ENCODE peak calls at places on chromosomes 12 and 14, in eight cellular contexts. One of them, this sample, is unnamed.

GRCh38 chr14:87149583-87150354 is 843.2 kb downstream of the GALC start:
- DNase-seq in transverse colon: no peak
- DNase-seq in GM23338: peak; percentile 97
- DNase-seq in HL-60: no peak
- DNase-seq in sigmoid colon: no peak
- DNase-seq in vagina: no peak
- DNase-seq in spleen: no peak
- DNase-seq in SK-N-SH: no peak
- DNase-seq in this sample: no peak

GRCh38 chr12:121800694-121801600 is 2.9 kb upstream of the SETD1B start:
- DNase-seq in vagina: no peak
- DNase-seq in HL-60: no peak
- DNase-seq in SK-N-SH: peak; percentile 62
- DNase-seq in transverse colon: peak; percentile 85
- DNase-seq in sigmoid colon: peak; percentile 93
- DNase-seq in spleen: peak; percentile 95
- DNase-seq in GM23338: peak; percentile 79
- DNase-seq in this sample: peak; percentile 84

GRCh38 chr14:101707285-101707842 is 54.1 kb upstream of the PPP2R5C start:
- DNase-seq in spleen: no peak
- DNase-seq in HL-60: no peak
- DNase-seq in vagina: no peak
- DNase-seq in sigmoid colon: no peak
- DNase-seq in GM23338: peak; percentile 91
- DNase-seq in transverse colon: peak; percentile 58
- DNase-seq in SK-N-SH: peak; percentile 83
- DNase-seq in this sample: peak; percentile 40

GRCh38 chr14:101361044-101361443 is 200.3 kb upstream of the DIO3 start:
- DNase-seq in sigmoid colon: peak; percentile 75
- DNase-seq in HL-60: peak; percentile 6
- DNase-seq in SK-N-SH: no peak
- DNase-seq in vagina: peak; percentile 93
- DNase-seq in spleen: peak; percentile 80
- DNase-seq in GM23338: no peak
- DNase-seq in transverse colon: no peak
- DNase-seq in this sample: peak; percentile 16

GRCh38 chr14:58171090-58171489 is 19.1 kb upstream of the ARMH4 start:
- DNase-seq in sigmoid colon: peak; percentile 74
- DNase-seq in SK-N-SH: peak; percentile 70
- DNase-seq in GM23338: peak; percentile 94
- DNase-seq in transverse colon: peak; percentile 76
- DNase-seq in HL-60: peak; percentile 24
- DNase-seq in vagina: no peak
- DNase-seq in spleen: no peak
- DNase-seq in this sample: peak; percentile 78

GRCh38 chr14:27845902-27846301 is 920.7 kb upstream of the FOXG1 start:
- DNase-seq in GM23338: no peak
- DNase-seq in transverse colon: no peak
- DNase-seq in vagina: no peak
- DNase-seq in sigmoid colon: no peak
- DNase-seq in spleen: peak; percentile 27
- DNase-seq in HL-60: no peak
- DNase-seq in SK-N-SH: no peak
- DNase-seq in this sample: no peak

GRCh38 chr12:76030378-76031080 is 1.0 kb downstream of the PHLDA1 start:
- DNase-seq in GM23338: peak; percentile 46
- DNase-seq in vagina: peak; percentile 87
- DNase-seq in HL-60: no peak
- DNase-seq in SK-N-SH: peak; percentile 67
- DNase-seq in spleen: peak; percentile 88
- DNase-seq in transverse colon: peak; percentile 24
- DNase-seq in sigmoid colon: peak; percentile 77
- DNase-seq in this sample: no peak

GRCh38 chr12:64780220-64780530 is 21.0 kb upstream of the GNS start:
- DNase-seq in transverse colon: no peak
- DNase-seq in HL-60: no peak
- DNase-seq in vagina: no peak
- DNase-seq in GM23338: no peak
- DNase-seq in sigmoid colon: no peak
- DNase-seq in SK-N-SH: no peak
- DNase-seq in spleen: no peak
- DNase-seq in this sample: no peak

GRCh38 chr12:27220057-27220987 is 23.8 kb upstream of the STK38L start:
- DNase-seq in vagina: no peak
- DNase-seq in spleen: no peak
- DNase-seq in GM23338: no peak
- DNase-seq in sigmoid colon: no peak
- DNase-seq in transverse colon: no peak
- DNase-seq in HL-60: no peak
- DNase-seq in SK-N-SH: no peak
- DNase-seq in this sample: no peak

GRCh38 chr12:24759155-24759554 is 189.7 kb downstream of the BCAT1 start:
- DNase-seq in spleen: no peak
- DNase-seq in SK-N-SH: no peak
- DNase-seq in HL-60: no peak
- DNase-seq in transverse colon: no peak
- DNase-seq in sigmoid colon: no peak
- DNase-seq in vagina: no peak
- DNase-seq in GM23338: no peak
- DNase-seq in this sample: no peak

GRCh38 chr12:109278912-109279311 is 30.2 kb downstream of the FOXN4 start:
- DNase-seq in vagina: no peak
- DNase-seq in GM23338: no peak
- DNase-seq in sigmoid colon: no peak
- DNase-seq in HL-60: no peak
- DNase-seq in transverse colon: no peak
- DNase-seq in spleen: no peak
- DNase-seq in SK-N-SH: no peak
- DNase-seq in this sample: no peak
- TF ChIP-seq POLR2AphosphoS5 in vagina: no peak
- TF ChIP-seq POLR2AphosphoS5 in GM23338: no peak
- TF ChIP-seq POLR2AphosphoS5 in sigmoid colon: no peak
- TF ChIP-seq POLR2AphosphoS5 in HL-60: no peak
- TF ChIP-seq POLR2AphosphoS5 in transverse colon: no peak
- TF ChIP-seq POLR2AphosphoS5 in spleen: no peak
- TF ChIP-seq POLR2AphosphoS5 in SK-N-SH: no peak
- TF ChIP-seq POLR2AphosphoS5 in this sample: no peak

GRCh38 chr12:288687-289086 is 26.1 kb upstream of the SLC6A13 start:
- DNase-seq in transverse colon: no peak
- DNase-seq in HL-60: no peak
- DNase-seq in sigmoid colon: no peak
- DNase-seq in GM23338: no peak
- DNase-seq in SK-N-SH: no peak
- DNase-seq in spleen: no peak
- DNase-seq in vagina: no peak
- DNase-seq in this sample: no peak

GRCh38 chr12:291153-291723 is 28.6 kb upstream of the SLC6A13 start:
- DNase-seq in HL-60: no peak
- DNase-seq in transverse colon: no peak
- DNase-seq in sigmoid colon: no peak
- DNase-seq in spleen: no peak
- DNase-seq in SK-N-SH: no peak
- DNase-seq in GM23338: no peak
- DNase-seq in vagina: no peak
- DNase-seq in this sample: no peak

GRCh38 chr12:292186-292585 is 29.6 kb upstream of the SLC6A13 start:
- DNase-seq in spleen: no peak
- DNase-seq in SK-N-SH: no peak
- DNase-seq in HL-60: no peak
- DNase-seq in vagina: no peak
- DNase-seq in sigmoid colon: no peak
- DNase-seq in transverse colon: no peak
- DNase-seq in GM23338: no peak
- DNase-seq in this sample: no peak

GRCh38 chr12:286531-287300 is 24.1 kb upstream of the SLC6A13 start:
- DNase-seq in GM23338: no peak
- DNase-seq in SK-N-SH: no peak
- DNase-seq in vagina: no peak
- DNase-seq in HL-60: no peak
- DNase-seq in transverse colon: no peak
- DNase-seq in sigmoid colon: no peak
- DNase-seq in spleen: no peak
- DNase-seq in this sample: no peak
- H3K27me3 ChIP-seq in GM23338: no peaks in the 10 kb centered on the region
- H3K27me3 ChIP-seq in SK-N-SH: no peaks in the 10 kb centered on the region
- H3K27me3 ChIP-seq in vagina: no peaks in the 10 kb centered on the region
- H3K27me3 ChIP-seq in HL-60: no peaks in the 10 kb centered on the region
- H3K27me3 ChIP-seq in transverse colon: no peaks in the 10 kb centered on the region
- H3K27me3 ChIP-seq in sigmoid colon: no peaks in the 10 kb centered on the region
- H3K27me3 ChIP-seq in spleen: no peaks in the 10 kb centered on the region
- H3K27me3 ChIP-seq in this sample: no peaks in the 10 kb centered on the region

GRCh38 chr12:46369095-46369473 is 3.5 kb downstream of the SLC38A2 start:
- DNase-seq in sigmoid colon: no peak
- DNase-seq in vagina: no peak
- DNase-seq in transverse colon: no peak
- DNase-seq in SK-N-SH: no peak
- DNase-seq in HL-60: no peak
- DNase-seq in GM23338: no peak
- DNase-seq in spleen: no peak
- DNase-seq in this sample: no peak
- H3K4me3 ChIP-seq in sigmoid colon: peak overlapping the region; percentile 64
- H3K4me3 ChIP-seq in vagina: peak overlapping the region; percentile 76
- H3K4me3 ChIP-seq in transverse colon: peak overlapping the region; percentile 96
- H3K4me3 ChIP-seq in SK-N-SH: peak overlapping the region; percentile 82
- H3K4me3 ChIP-seq in HL-60: no peak overlapping the region
- H3K4me3 ChIP-seq in GM23338: peak overlapping the region; percentile 83
- H3K4me3 ChIP-seq in spleen: no peak overlapping the region
- H3K4me3 ChIP-seq in this sample: peak overlapping the region; percentile 89

DNA sequence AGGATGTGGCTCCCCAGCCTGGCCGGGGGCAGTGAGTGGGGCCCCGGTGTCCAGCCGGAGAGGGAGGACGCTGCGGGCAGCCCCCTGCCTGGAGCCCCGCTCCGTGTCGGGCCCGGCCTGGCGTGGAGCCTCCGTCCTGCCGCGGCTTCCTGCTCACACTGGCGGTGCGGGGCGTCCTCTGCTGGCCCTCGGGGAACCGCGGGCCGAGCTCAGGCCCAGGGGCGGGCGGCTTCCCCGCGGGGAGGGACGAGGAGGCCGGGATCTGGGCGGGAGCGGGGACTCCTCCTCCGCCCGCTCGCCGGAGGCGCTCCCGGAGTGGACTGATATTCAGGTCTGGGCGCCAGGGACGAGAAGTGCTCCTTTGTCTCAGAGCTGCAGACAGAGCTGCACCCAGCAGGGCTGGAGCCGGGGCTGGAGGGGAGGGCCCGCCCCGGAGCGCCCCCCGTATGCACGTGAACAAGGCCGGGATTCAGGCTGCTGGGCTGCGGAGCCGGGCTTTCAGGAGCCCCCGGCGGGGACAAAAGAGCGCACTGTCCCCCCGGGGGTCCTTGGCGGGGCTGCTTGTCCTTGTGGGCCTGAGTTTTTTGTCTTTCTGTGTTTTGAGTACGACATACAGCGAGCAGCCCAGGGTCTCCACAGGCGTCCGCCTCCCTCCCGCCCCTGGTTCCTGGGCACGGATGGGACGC is 2.3 kb downstream of the MMP17 start:
- DNase-seq in transverse colon: peak; percentile 62
- DNase-seq in SK-N-SH: peak; percentile 87
- DNase-seq in GM23338: peak; percentile 68
- DNase-seq in sigmoid colon: peak; percentile 92
- DNase-seq in spleen: peak; percentile 94
- DNase-seq in vagina: no peak
- DNase-seq in HL-60: peak; percentile 62
- DNase-seq in this sample: peak; percentile 50
- TF ChIP-seq POLR2AphosphoS5 in transverse colon: peak; percentile 11
- TF ChIP-seq POLR2AphosphoS5 in SK-N-SH: peak; percentile 48
- TF ChIP-seq POLR2AphosphoS5 in GM23338: no peak
- TF ChIP-seq POLR2AphosphoS5 in sigmoid colon: no peak
- TF ChIP-seq POLR2AphosphoS5 in spleen: peak; percentile 73
- TF ChIP-seq POLR2AphosphoS5 in vagina: no peak
- TF ChIP-seq POLR2AphosphoS5 in HL-60: no peak
- TF ChIP-seq POLR2AphosphoS5 in this sample: no peak

DNA sequence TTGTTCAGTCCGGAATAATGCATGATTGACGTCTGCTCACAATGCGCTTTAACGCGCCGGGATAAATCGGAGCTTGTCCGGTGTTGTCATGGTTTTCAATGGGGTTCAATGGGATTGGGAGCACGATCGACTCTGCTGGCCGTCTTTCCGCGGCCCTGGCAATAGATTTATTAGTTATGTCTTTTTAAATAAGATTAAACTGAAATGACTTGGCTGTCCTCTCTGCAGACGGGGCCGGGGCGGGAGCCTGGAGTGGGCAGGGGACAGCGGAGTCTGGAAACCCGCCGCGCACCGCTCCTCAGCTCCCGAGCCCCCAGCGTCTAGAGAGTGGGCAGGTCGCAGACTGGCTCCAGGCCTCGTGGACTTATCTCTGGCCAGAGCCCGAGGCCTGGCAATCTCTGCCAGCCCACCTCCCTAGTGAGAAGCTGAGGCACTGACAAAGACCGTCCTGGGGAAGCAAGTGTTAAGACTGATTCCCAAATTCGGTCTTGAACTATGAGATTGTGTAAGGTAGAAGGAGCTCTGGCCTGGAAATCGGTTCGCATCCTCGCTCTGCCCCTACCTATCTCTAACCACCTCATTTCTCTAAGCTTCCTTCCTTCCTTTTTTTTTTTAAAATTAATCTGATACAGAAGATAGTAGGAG is 1.9 kb upstream of the NKX2-8 start:
- DNase-seq in vagina: no peak
- DNase-seq in SK-N-SH: peak; percentile 5
- DNase-seq in GM23338: no peak
- DNase-seq in transverse colon: no peak
- DNase-seq in HL-60: no peak
- DNase-seq in sigmoid colon: no peak
- DNase-seq in spleen: no peak
- DNase-seq in this sample: no peak
- H3K27me3 ChIP-seq in vagina: no peaks in the 10 kb centered on the region
- H3K27me3 ChIP-seq in SK-N-SH: peaks cover 65% of the 10 kb centered on the region
- H3K27me3 ChIP-seq in GM23338: peaks cover 100% of the 10 kb centered on the region
- H3K27me3 ChIP-seq in transverse colon: peaks cover 100% of the 10 kb centered on the region
- H3K27me3 ChIP-seq in HL-60: peaks cover 80% of the 10 kb centered on the region
- H3K27me3 ChIP-seq in sigmoid colon: peaks cover 56% of the 10 kb centered on the region
- H3K27me3 ChIP-seq in spleen: peaks cover 88% of the 10 kb centered on the region
- H3K27me3 ChIP-seq in this sample: no peaks in the 10 kb centered on the region

GRCh38 chr12:128114485-128114884 is 152.5 kb upstream of the TMEM132C start:
- DNase-seq in vagina: no peak
- DNase-seq in sigmoid colon: no peak
- DNase-seq in transverse colon: no peak
- DNase-seq in GM23338: no peak
- DNase-seq in spleen: no peak
- DNase-seq in SK-N-SH: no peak
- DNase-seq in HL-60: no peak
- DNase-seq in this sample: no peak

GRCh38 chr12:128109636-128110035 is 157.3 kb upstream of the TMEM132C start:
- DNase-seq in SK-N-SH: no peak
- DNase-seq in vagina: peak; percentile 29
- DNase-seq in sigmoid colon: no peak
- DNase-seq in GM23338: no peak
- DNase-seq in transverse colon: no peak
- DNase-seq in spleen: no peak
- DNase-seq in HL-60: no peak
- DNase-seq in this sample: no peak

GRCh38 chr12:128111333-128111732 is 155.6 kb upstream of the TMEM132C start:
- DNase-seq in sigmoid colon: no peak
- DNase-seq in spleen: no peak
- DNase-seq in SK-N-SH: no peak
- DNase-seq in transverse colon: no peak
- DNase-seq in GM23338: no peak
- DNase-seq in vagina: no peak
- DNase-seq in HL-60: no peak
- DNase-seq in this sample: no peak

GRCh38 chr12:128111951-128112350 is 155.0 kb upstream of the TMEM132C start:
- DNase-seq in spleen: no peak
- DNase-seq in HL-60: no peak
- DNase-seq in transverse colon: no peak
- DNase-seq in vagina: no peak
- DNase-seq in SK-N-SH: no peak
- DNase-seq in GM23338: no peak
- DNase-seq in sigmoid colon: no peak
- DNase-seq in this sample: no peak

GRCh38 chr12:128109236-128109635 is 157.7 kb upstream of the TMEM132C start:
- DNase-seq in SK-N-SH: no peak
- DNase-seq in transverse colon: no peak
- DNase-seq in spleen: no peak
- DNase-seq in HL-60: no peak
- DNase-seq in vagina: peak; percentile 58
- DNase-seq in sigmoid colon: no peak
- DNase-seq in GM23338: no peak
- DNase-seq in this sample: no peak
- H3K4me3 ChIP-seq in SK-N-SH: no peak overlapping the region
- H3K4me3 ChIP-seq in transverse colon: no peak overlapping the region
- H3K4me3 ChIP-seq in spleen: no peak overlapping the region
- H3K4me3 ChIP-seq in HL-60: no peak overlapping the region
- H3K4me3 ChIP-seq in vagina: no peak overlapping the region
- H3K4me3 ChIP-seq in sigmoid colon: no peak overlapping the region
- H3K4me3 ChIP-seq in GM23338: no peak overlapping the region
- H3K4me3 ChIP-seq in this sample: no peak overlapping the region